ENCODE peak calls at places on chromosomes 3 and 15, in four cellular contexts. P, H, K and S are unnamed samples.

GRCh38 chr3:16200411-16200810 is 25.9 kb downstream of the GALNT15 start:
- DNase-seq in P (no peak), H (no peak), K (no peak), S (no peak)

GRCh38 chr3:109109574-109109973 is 8.4 kb downstream of the MORC1 start:
- DNase-seq in P (no peak), H (no peak), K (no peak), S (no peak)

GRCh38 chr15:70087708-70088352 is 9.9 kb downstream of the TLE3 start:
- DNase-seq in P (no peak), H (no peak), K (no peak), S (no peak)

GRCh38 chr15:85479071-85479647 is 98.8 kb downstream of the AKAP13 start:
- DNase-seq in P (no peak), H (no peak), K (no peak), S (no peak)

GRCh38 chr15:75156306-75157215 is 45.1 kb upstream of the C15orf39 start:
- DNase-seq in P (peak; percentile 66), H (no peak), K (no peak), S (no peak)

GRCh38 chr3:36763850-36764703 is at the start of gene DCLK3:
- DNase-seq in P (peak; percentile 80), H (no peak), K (peak; percentile 37), S (no peak)

GRCh38 chr15:28192772-28193171 is 93.7 kb upstream of the OCA2 start:
- DNase-seq in P (no peak), H (no peak), K (no peak), S (no peak)

GRCh38 chr3:192054881-192055280 is 593.9 kb downstream of the PYDC2 start:
- DNase-seq in P (no peak), H (peak; percentile 28), K (no peak), S (no peak)

GRCh38 chr15:38073278-38073930 is 139.0 kb downstream of the TMCO5A start:
- DNase-seq in P (peak; percentile 33), H (no peak), K (peak; percentile 28), S (no peak)

GRCh38 chr15:31340591-31340990 is 14.0 kb downstream of the KLF13 start:
- DNase-seq in P (no peak), H (no peak), K (no peak), S (no peak)

GRCh38 chr3:86702381-86702958 is 288.5 kb downstream of the VGLL3 start:
- DNase-seq in P (peak; percentile 24), H (no peak), K (no peak), S (no peak)

GRCh38 chr3:183122257-183122932 is 23.1 kb upstream of the MCCC1 start:
- DNase-seq in P (peak; percentile 51), H (peak; percentile 22), K (peak; percentile 64), S (no peak)

GRCh38 chr15:38853608-38854007 is 289.0 kb upstream of the RASGRP1 start:
- DNase-seq in P (peak; percentile 63), H (no peak), K (peak; percentile 14), S (no peak)

GRCh38 chr15:60417112-60417511 is 19.3 kb upstream of the ANXA2 start:
- DNase-seq in P (no peak), H (no peak), K (no peak), S (no peak)

GRCh38 chr3:16286161-16286560 is 21.1 kb downstream of the OXNAD1 start:
- DNase-seq in P (no peak), H (no peak), K (no peak), S (no peak)

GRCh38 chr3:196624907-196625306 is 14.6 kb upstream of the NRROS start:
- DNase-seq in P (no peak), H (no peak), K (no peak), S (no peak)

GRCh38 chr3:184248454-184249411 is at the start of gene ALG3:
- DNase-seq in P (peak; percentile 94), H (peak; percentile 53), K (peak; percentile 93), S (no peak)

GRCh38 chr3:65448120-65448519 is 590.6 kb downstream of the MAGI1 start:
- DNase-seq in P (peak; percentile 7), H (peak; percentile 15), K (no peak), S (no peak)

GRCh38 chr15:99104788-99105515 is at the start of gene SYNM:
- DNase-seq in P (peak; percentile 94), H (no peak), K (peak; percentile 93), S (peak; percentile 86)

GRCh38 chr3:159760056-159760455 is 228.6 kb upstream of the IL12A start:
- DNase-seq in P (no peak), H (no peak), K (no peak), S (no peak)

GRCh38 chr3:58564456-58565160 is 12.6 kb downstream of the FAM107A start:
- DNase-seq in P (no peak), H (peak; percentile 49), K (peak; percentile 40), S (peak; percentile 70)

GRCh38 chr3:197464794-197465193 is 91.0 kb downstream of the BDH1 start:
- DNase-seq in P (no peak), H (no peak), K (no peak), S (no peak)

GRCh38 chr3:140164922-140165590 is 230.1 kb downstream of the CLSTN2 start:
- DNase-seq in P (no peak), H (peak; percentile 71), K (no peak), S (no peak)

GRCh38 chr3:142209655-142210054 is 15.7 kb downstream of the GK5 start:
- DNase-seq in P (no peak), H (peak; percentile 73), K (peak; percentile 51), S (no peak)

GRCh38 chr3:66567066-66567465 is 66.2 kb upstream of the LRIG1 start:
- DNase-seq in P (no peak), H (peak; percentile 80), K (peak; percentile 11), S (no peak)

GRCh38 chr15:31488437-31489204 is 162.0 kb downstream of the KLF13 start:
- DNase-seq in P (peak; percentile 88), H (peak; percentile 62), K (peak; percentile 87), S (peak; percentile 92)

GRCh38 chr3:53202331-53203015 is 41.5 kb downstream of the PRKCD start:
- DNase-seq in P (no peak), H (no peak), K (no peak), S (no peak)

GRCh38 chr3:12353796-12354505 is 65.1 kb downstream of the PPARG start:
- DNase-seq in P (no peak), H (no peak), K (peak; percentile 36), S (no peak)

GRCh38 chr15:90449206-90449735 is 61.2 kb downstream of the IQGAP1 start:
- DNase-seq in P (no peak), H (no peak), K (no peak), S (no peak)

GRCh38 chr3:159830523-159831151 is 158.0 kb upstream of the IL12A start:
- DNase-seq in P (no peak), H (no peak), K (no peak), S (no peak)

GRCh38 chr15:82890338-82891024 is 62.0 kb downstream of the HOMER2 start:
- DNase-seq in P (no peak), H (no peak), K (no peak), S (no peak)

GRCh38 chr3:104460477-104461406 is 906.0 kb upstream of the ALCAM start:
- DNase-seq in P (peak; percentile 53), H (peak; percentile 34), K (peak; percentile 54), S (no peak)

GRCh38 chr3:9909221-9910013 is 6.8 kb downstream of the IL17RE start:
- DNase-seq in P (no peak), H (no peak), K (no peak), S (no peak)

GRCh38 chr3:112048911-112049310 is 14.4 kb downstream of the TMPRSS7 start:
- DNase-seq in P (peak; percentile 63), H (no peak), K (no peak), S (no peak)

GRCh38 chr3:196222876-196223595 is 6.7 kb downstream of the SLC51A start:
- DNase-seq in P (no peak), H (no peak), K (no peak), S (no peak)

GRCh38 chr3:24493951-24494615 is 567 bp downstream of the THRB start:
- DNase-seq in P (peak; percentile 53), H (no peak), K (peak; percentile 77), S (no peak)
- TF ChIP-seq CTCF in P (no peak), H (no peak), K (peak; percentile 24), S (no peak)

GRCh38 chr3:45571216-45571615 is 23.3 kb upstream of the LIMD1 start:
- DNase-seq in P (no peak), H (no peak), K (no peak), S (no peak)
- TF ChIP-seq CTCF in P (no peak), H (no peak), K (no peak), S (no peak)

GRCh38 chr15:29822100-29822684 is at the start of gene TJP1:
- DNase-seq in P (peak; percentile 94), H (no peak), K (peak; percentile 94), S (no peak)

GRCh38 chr15:29822685-29823459 is 604 bp upstream of the TJP1 start:
- DNase-seq in P (peak; percentile 31), H (peak; percentile 62), K (peak; percentile 76), S (no peak)

GRCh38 chr15:29819979-29820801 is 2.1 kb downstream of the TJP1 start:
- DNase-seq in P (no peak), H (no peak), K (no peak), S (no peak)

GRCh38 chr15:29820802-29821160 is 1.5 kb downstream of the TJP1 start:
- DNase-seq in P (no peak), H (no peak), K (no peak), S (no peak)

GRCh38 chr15:29821416-29822099 is 710 bp downstream of the TJP1 start:
- DNase-seq in P (peak; percentile 87), H (peak; percentile 46), K (peak; percentile 92), S (no peak)
- TF ChIP-seq CTCF in P (no peak), H (peak; percentile 30), K (peak; percentile 28), S (no peak)

GRCh38 chr15:65055201-65055870 is 10.1 kb downstream of the SLC51B start:
- DNase-seq in P (no peak), H (no peak), K (no peak), S (peak; percentile 84)

GRCh38 chr15:65056106-65056505 is 10.9 kb downstream of the SLC51B start:
- DNase-seq in P (no peak), H (no peak), K (no peak), S (no peak)

GRCh38 chr15:65056868-65057548 is 10.8 kb downstream of the RASL12 start:
- DNase-seq in P (no peak), H (no peak), K (peak; percentile 79), S (no peak)

GRCh38 chr15:65052956-65053355 is 7.8 kb downstream of the SLC51B start:
- DNase-seq in P (no peak), H (no peak), K (no peak), S (no peak)

DNA sequence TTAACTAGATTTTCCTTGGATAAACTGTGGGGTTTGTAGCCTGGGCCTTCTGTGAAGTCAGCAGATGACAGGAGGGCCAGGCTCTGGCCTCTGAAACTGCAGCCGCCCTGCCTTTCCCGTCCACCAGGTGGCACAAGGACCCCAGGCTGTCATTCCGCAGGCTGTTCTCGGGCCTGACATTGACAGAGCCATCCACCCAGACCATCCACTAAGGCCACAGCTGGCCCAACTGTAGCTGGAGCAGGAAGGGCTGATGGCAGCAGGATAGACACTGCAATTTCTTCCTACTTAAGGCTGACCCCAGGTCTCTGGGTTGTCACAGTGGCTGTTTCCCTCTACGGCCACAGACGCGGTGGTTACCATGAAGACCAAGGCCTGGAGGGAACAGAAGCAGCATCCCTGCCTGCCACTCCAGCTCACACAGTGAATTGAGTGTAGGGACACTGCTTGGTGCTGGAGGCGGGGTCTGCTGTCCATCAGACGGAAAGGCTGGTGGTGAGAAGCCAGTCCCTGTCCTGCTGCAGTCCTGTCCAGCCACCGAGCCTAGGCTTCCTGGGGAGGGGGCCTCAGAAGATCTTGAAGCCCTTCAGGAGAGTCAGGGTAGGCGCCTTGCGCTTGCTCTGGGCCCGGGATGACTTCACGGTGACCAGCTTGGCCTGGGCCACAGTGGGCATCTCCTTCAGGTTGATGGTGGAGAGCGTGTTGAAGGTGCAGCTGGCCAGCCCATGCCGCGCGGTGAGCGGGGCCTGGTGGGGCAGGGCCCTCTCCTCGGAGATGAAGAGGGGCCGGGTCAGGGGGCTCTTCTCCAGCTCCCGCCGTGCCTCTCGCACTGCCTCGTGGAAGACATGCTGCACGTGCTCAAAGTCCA is 9.4 kb downstream of the SLC51B start:
- DNase-seq in P (peak; percentile 81), H (no peak), K (peak; percentile 88), S (peak; percentile 85)
- TF ChIP-seq CTCF in P (peak; percentile 91), H (peak; percentile 97), K (peak; percentile 93), S (peak; percentile 85)